ENCODE peak calls at places on chromosomes 12 and 14, in five cellular contexts. I is A549; G is stimulated activated CD8-positive, alpha-beta memory T cell treated with anti-CD3 and anti-CD28 coated beads, Interleukin-7, amount 100 ng/mL, for 4 hours; H is COR-L47; T is fibroblast of lung. L is an unnamed sample.
A peak's percentile ranks its signal among the peaks of the same experiment; 100 is the strongest.

GRCh38 chr14:97931273-97931672 is 1134.1 kb downstream of the VRK1 start:
- DNase-seq in I (no peak), G (no peak), H (no peak), T (no peak), L (no peak)

GRCh38 chr14:87241018-87241779 is 751.8 kb downstream of the GALC start:
- DNase-seq in I (no peak), G (no peak), H (no peak), T (no peak), L (no peak)

GRCh38 chr12:130799051-130799450 is 40.0 kb downstream of the STX2 start:
- DNase-seq in I (no peak), G (no peak), H (no peak), T (no peak), L (no peak)

GRCh38 chr12:26539131-26539530 is 293.9 kb downstream of the ITPR2 start:
- DNase-seq in I (no peak), G (no peak), H (no peak), T (no peak), L (no peak)

GRCh38 chr12:62654558-62655241 is 188.1 kb downstream of the MON2 start:
- DNase-seq in I (no peak), G (no peak), H (no peak), T (no peak), L (no peak)

GRCh38 chr14:32352631-32353030 is 23.5 kb downstream of the AKAP6 start:
- DNase-seq in I (no peak), G (no peak), H (no peak), T (no peak), L (no peak)

GRCh38 chr12:105933671-105934665 is 204.8 kb downstream of the NUAK1 start:
- DNase-seq in I (peak; percentile 71), G (no peak), H (peak; percentile 7), T (peak; percentile 92), L (peak; percentile 73)

GRCh38 chr12:52398176-52398575 is 8.0 kb downstream of the KRT82 start:
- DNase-seq in I (peak; percentile 35), G (no peak), H (no peak), T (no peak), L (no peak)

GRCh38 chr12:15532364-15532977 is 210.2 kb downstream of the PTPRO start:
- DNase-seq in I (peak; percentile 73), G (peak; percentile 10), H (no peak), T (peak; percentile 79), L (peak; percentile 43)

GRCh38 chr14:101789222-101789621 is 27.7 kb downstream of the PPP2R5C start:
- DNase-seq in I (no peak), G (no peak), H (peak; percentile 34), T (no peak), L (no peak)

GRCh38 chr12:6927999-6928702 is 392 bp downstream of the ATN1 start:
- DNase-seq in I (no peak), G (no peak), H (no peak), T (no peak), L (no peak)

GRCh38 chr12:49557917-49558215 is 10.1 kb downstream of the MCRS1 start:
- DNase-seq in I (peak; percentile 58), G (no peak), H (no peak), T (no peak), L (no peak)

GRCh38 chr12:67989184-67989965 is at the start of gene IFNG-AS1:
- DNase-seq in I (no peak), G (no peak), H (no peak), T (no peak), L (no peak)

GRCh38 chr12:49616533-49617219 is 6.7 kb upstream of the PRPF40B start:
- DNase-seq in I (no peak), G (no peak), H (no peak), T (no peak), L (no peak)

GRCh38 chr12:122994781-122995502 is 14.5 kb downstream of the ARL6IP4 start:
- DNase-seq in I (no peak), G (no peak), H (no peak), T (no peak), L (no peak)

GRCh38 chr12:51851408-51852097 is 3.0 kb upstream of the FIGNL2 start:
- DNase-seq in I (no peak), G (no peak), H (no peak), T (no peak), L (no peak)

GRCh38 chr12:8018666-8019581 is 13.6 kb upstream of the FOXJ2 start:
- DNase-seq in I (no peak), G (no peak), H (no peak), T (no peak), L (no peak)

GRCh38 chr12:48998497-48999353 is 450 bp downstream of the DDN start:
- DNase-seq in I (peak; percentile 60), G (peak; percentile 21), H (no peak), T (peak; percentile 26), L (no peak)

GRCh38 chr14:31559939-31560338 is 1.3 kb upstream of the NUBPL start:
- DNase-seq in I (no peak), G (no peak), H (no peak), T (no peak), L (no peak)

GRCh38 chr14:50025776-50026175 is 90.6 kb downstream of the VCPKMT start:
- DNase-seq in I (peak; percentile 45), G (no peak), H (no peak), T (peak; percentile 47), L (no peak)

GRCh38 chr12:49838973-49839633 is 3.8 kb downstream of the BCDIN3D start:
- DNase-seq in I (peak; percentile 58), G (no peak), H (peak; percentile 19), T (peak; percentile 60), L (peak; percentile 36)

GRCh38 chr12:104736307-104736706 is 221.8 kb downstream of the SLC41A2 start:
- DNase-seq in I (no peak), G (no peak), H (no peak), T (peak; percentile 75), L (peak; percentile 50)

GRCh38 chr12:47411961-47412360 is 293.9 kb downstream of the RPAP3 start:
- DNase-seq in I (no peak), G (no peak), H (no peak), T (no peak), L (no peak)

GRCh38 chr14:68468437-68469207 is 324.2 kb downstream of the ZFP36L1 start:
- DNase-seq in I (no peak), G (peak; percentile 17), H (no peak), T (no peak), L (no peak)

GRCh38 chr14:60756847-60757246 is 22.3 kb downstream of the MNAT1 start:
- DNase-seq in I (no peak), G (no peak), H (no peak), T (peak; percentile 70), L (no peak)

GRCh38 chr12:120010661-120011230 is 21.7 kb downstream of the BICDL1 start:
- DNase-seq in I (no peak), G (no peak), H (no peak), T (no peak), L (no peak)

GRCh38 chr14:103207038-103207403 is 83.8 kb downstream of the TNFAIP2 start:
- DNase-seq in I (no peak), G (no peak), H (no peak), T (peak; percentile 20), L (peak; percentile 61)

GRCh38 chr14:100586153-100586519 is 1.1 kb downstream of the BEGAIN start:
- DNase-seq in I (no peak), G (no peak), H (no peak), T (no peak), L (no peak)

GRCh38 chr12:2902287-2902880 is 11.7 kb downstream of the TULP3 start:
- DNase-seq in I (no peak), G (no peak), H (peak; percentile 19), T (peak; percentile 60), L (no peak)

GRCh38 chr12:77323778-77324415 is 258.5 kb upstream of the E2F7 start:
- DNase-seq in I (no peak), G (no peak), H (no peak), T (no peak), L (no peak)

GRCh38 chr14:79947440-79947839 is 263.9 kb downstream of the DIO2 start:
- DNase-seq in I (no peak), G (no peak), H (no peak), T (no peak), L (no peak)

GRCh38 chr14:77003960-77004710 is 24.4 kb downstream of the IRF2BPL start:
- DNase-seq in I (no peak), G (no peak), H (no peak), T (peak; percentile 33), L (no peak)

GRCh38 chr12:130418261-130418660 is 80.6 kb downstream of the PIWIL1 start:
- DNase-seq in I (no peak), G (no peak), H (no peak), T (no peak), L (no peak)

L was measured in hepatic stellate cell.